ENCODE peak calls at places on chromosomes 12 and 14, in ten cellular contexts. One of them, this sample, is unnamed.

GRCh38 chr12:49094104-49094948 is at the start of gene DHH:
- DNase-seq in AG04450: no peak
- DNase-seq in mesothelial cell of epicardium: no peak
- DNase-seq in adipocyte: peak
- DNase-seq in GM12865: no peak
- DNase-seq in EH: peak
- DNase-seq in stimulated activated CD4-positive, alpha-beta T cell treated with anti-CD3 and anti-CD28 coated beads, Interleukin-2, amount 100 ng/mL, for 24 hours: no peak
- DNase-seq in activated naive CD4-positive, alpha-beta T cell: no peak
- DNase-seq in COR-L47: no peak
- DNase-seq in GM13977: no peak
- DNase-seq in this sample: peak

GRCh38 chr12:47458273-47458672 is 247.6 kb downstream of the RPAP3 start:
- DNase-seq in AG04450: no peak
- DNase-seq in mesothelial cell of epicardium: no peak
- DNase-seq in adipocyte: no peak
- DNase-seq in GM12865: no peak
- DNase-seq in EH: peak
- DNase-seq in stimulated activated CD4-positive, alpha-beta T cell treated with anti-CD3 and anti-CD28 coated beads, Interleukin-2, amount 100 ng/mL, for 24 hours: no peak
- DNase-seq in activated naive CD4-positive, alpha-beta T cell: no peak
- DNase-seq in COR-L47: no peak
- DNase-seq in GM13977: no peak
- DNase-seq in this sample: no peak

GRCh38 chr12:48198619-48198973 is 4.5 kb downstream of the OR10AD1 start:
- DNase-seq in AG04450: no peak
- DNase-seq in mesothelial cell of epicardium: no peak
- DNase-seq in adipocyte: peak
- DNase-seq in GM12865: peak
- DNase-seq in EH: peak
- DNase-seq in stimulated activated CD4-positive, alpha-beta T cell treated with anti-CD3 and anti-CD28 coated beads, Interleukin-2, amount 100 ng/mL, for 24 hours: peak
- DNase-seq in activated naive CD4-positive, alpha-beta T cell: no peak
- DNase-seq in COR-L47: no peak
- DNase-seq in GM13977: peak
- DNase-seq in this sample: peak

GRCh38 chr12:73112035-73112816 is 840.1 kb downstream of the TRHDE start:
- DNase-seq in AG04450: no peak
- DNase-seq in mesothelial cell of epicardium: no peak
- DNase-seq in adipocyte: no peak
- DNase-seq in GM12865: no peak
- DNase-seq in EH: no peak
- DNase-seq in stimulated activated CD4-positive, alpha-beta T cell treated with anti-CD3 and anti-CD28 coated beads, Interleukin-2, amount 100 ng/mL, for 24 hours: no peak
- DNase-seq in activated naive CD4-positive, alpha-beta T cell: no peak
- DNase-seq in COR-L47: no peak
- DNase-seq in GM13977: no peak
- DNase-seq in this sample: no peak

GRCh38 chr12:47234576-47235141 is 154.9 kb upstream of the AMIGO2 start:
- DNase-seq in AG04450: no peak
- DNase-seq in mesothelial cell of epicardium: no peak
- DNase-seq in adipocyte: no peak
- DNase-seq in GM12865: no peak
- DNase-seq in EH: no peak
- DNase-seq in stimulated activated CD4-positive, alpha-beta T cell treated with anti-CD3 and anti-CD28 coated beads, Interleukin-2, amount 100 ng/mL, for 24 hours: no peak
- DNase-seq in activated naive CD4-positive, alpha-beta T cell: no peak
- DNase-seq in COR-L47: no peak
- DNase-seq in GM13977: no peak
- DNase-seq in this sample: no peak

GRCh38 chr12:11986165-11986564 is 84.6 kb upstream of the BCL2L14 start:
- DNase-seq in AG04450: no peak
- DNase-seq in mesothelial cell of epicardium: no peak
- DNase-seq in adipocyte: no peak
- DNase-seq in GM12865: no peak
- DNase-seq in EH: no peak
- DNase-seq in stimulated activated CD4-positive, alpha-beta T cell treated with anti-CD3 and anti-CD28 coated beads, Interleukin-2, amount 100 ng/mL, for 24 hours: no peak
- DNase-seq in activated naive CD4-positive, alpha-beta T cell: no peak
- DNase-seq in COR-L47: no peak
- DNase-seq in GM13977: no peak
- DNase-seq in this sample: no peak

GRCh38 chr12:127241056-127241830 is 1025.7 kb upstream of the TMEM132C start:
- DNase-seq in AG04450: no peak
- DNase-seq in mesothelial cell of epicardium: no peak
- DNase-seq in adipocyte: no peak
- DNase-seq in GM12865: no peak
- DNase-seq in EH: peak
- DNase-seq in stimulated activated CD4-positive, alpha-beta T cell treated with anti-CD3 and anti-CD28 coated beads, Interleukin-2, amount 100 ng/mL, for 24 hours: no peak
- DNase-seq in activated naive CD4-positive, alpha-beta T cell: no peak
- DNase-seq in COR-L47: no peak
- DNase-seq in GM13977: no peak
- DNase-seq in this sample: no peak

GRCh38 chr14:23070262-23071129 is 13.2 kb upstream of the CDH24 start:
- DNase-seq in AG04450: no peak
- DNase-seq in mesothelial cell of epicardium: no peak
- DNase-seq in adipocyte: peak
- DNase-seq in GM12865: no peak
- DNase-seq in EH: peak
- DNase-seq in stimulated activated CD4-positive, alpha-beta T cell treated with anti-CD3 and anti-CD28 coated beads, Interleukin-2, amount 100 ng/mL, for 24 hours: no peak
- DNase-seq in activated naive CD4-positive, alpha-beta T cell: no peak
- DNase-seq in COR-L47: no peak
- DNase-seq in GM13977: peak
- DNase-seq in this sample: no peak

GRCh38 chr12:56766535-56766934 is 3.4 kb downstream of the HSD17B6 start:
- DNase-seq in AG04450: no peak
- DNase-seq in mesothelial cell of epicardium: no peak
- DNase-seq in adipocyte: no peak
- DNase-seq in GM12865: peak
- DNase-seq in EH: no peak
- DNase-seq in stimulated activated CD4-positive, alpha-beta T cell treated with anti-CD3 and anti-CD28 coated beads, Interleukin-2, amount 100 ng/mL, for 24 hours: no peak
- DNase-seq in activated naive CD4-positive, alpha-beta T cell: no peak
- DNase-seq in COR-L47: no peak
- DNase-seq in GM13977: peak
- DNase-seq in this sample: no peak

GRCh38 chr12:124550123-124551089 is 17.0 kb downstream of the NCOR2 start:
- DNase-seq in AG04450: no peak
- DNase-seq in mesothelial cell of epicardium: no peak
- DNase-seq in adipocyte: peak
- DNase-seq in GM12865: no peak
- DNase-seq in EH: peak
- DNase-seq in stimulated activated CD4-positive, alpha-beta T cell treated with anti-CD3 and anti-CD28 coated beads, Interleukin-2, amount 100 ng/mL, for 24 hours: no peak
- DNase-seq in activated naive CD4-positive, alpha-beta T cell: no peak
- DNase-seq in COR-L47: peak
- DNase-seq in GM13977: no peak
- DNase-seq in this sample: no peak

GRCh38 chr12:12210983-12211382 is 55.9 kb downstream of the LRP6 start:
- DNase-seq in AG04450: no peak
- DNase-seq in mesothelial cell of epicardium: no peak
- DNase-seq in adipocyte: no peak
- DNase-seq in GM12865: peak
- DNase-seq in EH: no peak
- DNase-seq in stimulated activated CD4-positive, alpha-beta T cell treated with anti-CD3 and anti-CD28 coated beads, Interleukin-2, amount 100 ng/mL, for 24 hours: peak
- DNase-seq in activated naive CD4-positive, alpha-beta T cell: no peak
- DNase-seq in COR-L47: no peak
- DNase-seq in GM13977: no peak
- DNase-seq in this sample: no peak

GRCh38 chr12:74412607-74413230 is 124.9 kb upstream of the ATXN7L3B start:
- DNase-seq in AG04450: no peak
- DNase-seq in mesothelial cell of epicardium: no peak
- DNase-seq in adipocyte: peak
- DNase-seq in GM12865: peak
- DNase-seq in EH: peak
- DNase-seq in stimulated activated CD4-positive, alpha-beta T cell treated with anti-CD3 and anti-CD28 coated beads, Interleukin-2, amount 100 ng/mL, for 24 hours: no peak
- DNase-seq in activated naive CD4-positive, alpha-beta T cell: no peak
- DNase-seq in COR-L47: no peak
- DNase-seq in GM13977: no peak
- DNase-seq in this sample: no peak

GRCh38 chr14:103006106-103006505 is 51.2 kb downstream of the CDC42BPB start:
- DNase-seq in AG04450: no peak
- DNase-seq in mesothelial cell of epicardium: no peak
- DNase-seq in adipocyte: no peak
- DNase-seq in GM12865: no peak
- DNase-seq in EH: no peak
- DNase-seq in stimulated activated CD4-positive, alpha-beta T cell treated with anti-CD3 and anti-CD28 coated beads, Interleukin-2, amount 100 ng/mL, for 24 hours: no peak
- DNase-seq in activated naive CD4-positive, alpha-beta T cell: no peak
- DNase-seq in COR-L47: no peak
- DNase-seq in GM13977: no peak
- DNase-seq in this sample: no peak

GRCh38 chr12:115166698-115167315 is 482.8 kb upstream of the TBX3 start:
- DNase-seq in AG04450: peak
- DNase-seq in mesothelial cell of epicardium: no peak
- DNase-seq in adipocyte: peak
- DNase-seq in GM12865: no peak
- DNase-seq in EH: peak
- DNase-seq in stimulated activated CD4-positive, alpha-beta T cell treated with anti-CD3 and anti-CD28 coated beads, Interleukin-2, amount 100 ng/mL, for 24 hours: no peak
- DNase-seq in activated naive CD4-positive, alpha-beta T cell: no peak
- DNase-seq in COR-L47: no peak
- DNase-seq in GM13977: no peak
- DNase-seq in this sample: no peak

GRCh38 chr12:6215932-6216494 is 15.8 kb downstream of the CD9 start:
- DNase-seq in AG04450: no peak
- DNase-seq in mesothelial cell of epicardium: no peak
- DNase-seq in adipocyte: peak
- DNase-seq in GM12865: no peak
- DNase-seq in EH: peak
- DNase-seq in stimulated activated CD4-positive, alpha-beta T cell treated with anti-CD3 and anti-CD28 coated beads, Interleukin-2, amount 100 ng/mL, for 24 hours: no peak
- DNase-seq in activated naive CD4-positive, alpha-beta T cell: no peak
- DNase-seq in COR-L47: no peak
- DNase-seq in GM13977: no peak
- DNase-seq in this sample: peak

GRCh38 chr12:110224379-110225304 is 56.4 kb upstream of the ATP2A2 start:
- DNase-seq in AG04450: peak
- DNase-seq in mesothelial cell of epicardium: no peak
- DNase-seq in adipocyte: peak
- DNase-seq in GM12865: no peak
- DNase-seq in EH: peak
- DNase-seq in stimulated activated CD4-positive, alpha-beta T cell treated with anti-CD3 and anti-CD28 coated beads, Interleukin-2, amount 100 ng/mL, for 24 hours: no peak
- DNase-seq in activated naive CD4-positive, alpha-beta T cell: no peak
- DNase-seq in COR-L47: peak
- DNase-seq in GM13977: no peak
- DNase-seq in this sample: no peak

GRCh38 chr14:20376071-20376588 is 32.7 kb downstream of the PARP2 start:
- DNase-seq in AG04450: no peak
- DNase-seq in mesothelial cell of epicardium: no peak
- DNase-seq in adipocyte: no peak
- DNase-seq in GM12865: no peak
- DNase-seq in EH: no peak
- DNase-seq in stimulated activated CD4-positive, alpha-beta T cell treated with anti-CD3 and anti-CD28 coated beads, Interleukin-2, amount 100 ng/mL, for 24 hours: no peak
- DNase-seq in activated naive CD4-positive, alpha-beta T cell: no peak
- DNase-seq in COR-L47: no peak
- DNase-seq in GM13977: no peak
- DNase-seq in this sample: peak

GRCh38 chr14:38185661-38186060 is 22.0 kb upstream of the SSTR1 start:
- DNase-seq in AG04450: no peak
- DNase-seq in mesothelial cell of epicardium: no peak
- DNase-seq in adipocyte: no peak
- DNase-seq in GM12865: no peak
- DNase-seq in EH: peak
- DNase-seq in stimulated activated CD4-positive, alpha-beta T cell treated with anti-CD3 and anti-CD28 coated beads, Interleukin-2, amount 100 ng/mL, for 24 hours: no peak
- DNase-seq in activated naive CD4-positive, alpha-beta T cell: no peak
- DNase-seq in COR-L47: no peak
- DNase-seq in GM13977: no peak
- DNase-seq in this sample: no peak

GRCh38 chr12:121451931-121452330 is 52.0 kb downstream of the RNF34 start:
- DNase-seq in AG04450: no peak
- DNase-seq in mesothelial cell of epicardium: no peak
- DNase-seq in adipocyte: peak
- DNase-seq in GM12865: no peak
- DNase-seq in EH: peak
- DNase-seq in stimulated activated CD4-positive, alpha-beta T cell treated with anti-CD3 and anti-CD28 coated beads, Interleukin-2, amount 100 ng/mL, for 24 hours: no peak
- DNase-seq in activated naive CD4-positive, alpha-beta T cell: no peak
- DNase-seq in COR-L47: no peak
- DNase-seq in GM13977: peak
- DNase-seq in this sample: peak

GRCh38 chr12:84856156-84856900 is 56.3 kb downstream of the SLC6A15 start:
- DNase-seq in AG04450: no peak
- DNase-seq in mesothelial cell of epicardium: no peak
- DNase-seq in adipocyte: no peak
- DNase-seq in GM12865: no peak
- DNase-seq in EH: no peak
- DNase-seq in stimulated activated CD4-positive, alpha-beta T cell treated with anti-CD3 and anti-CD28 coated beads, Interleukin-2, amount 100 ng/mL, for 24 hours: no peak
- DNase-seq in activated naive CD4-positive, alpha-beta T cell: no peak
- DNase-seq in COR-L47: no peak
- DNase-seq in GM13977: no peak
- DNase-seq in this sample: no peak

GRCh38 chr12:110966081-110966760 is 45.8 kb upstream of the MYL2 start:
- DNase-seq in AG04450: no peak
- DNase-seq in mesothelial cell of epicardium: no peak
- DNase-seq in adipocyte: no peak
- DNase-seq in GM12865: no peak
- DNase-seq in EH: no peak
- DNase-seq in stimulated activated CD4-positive, alpha-beta T cell treated with anti-CD3 and anti-CD28 coated beads, Interleukin-2, amount 100 ng/mL, for 24 hours: no peak
- DNase-seq in activated naive CD4-positive, alpha-beta T cell: no peak
- DNase-seq in COR-L47: no peak
- DNase-seq in GM13977: no peak
- DNase-seq in this sample: no peak

GRCh38 chr14:68143341-68143807 is 323.8 kb downstream of the RAD51B start:
- DNase-seq in AG04450: no peak
- DNase-seq in mesothelial cell of epicardium: no peak
- DNase-seq in adipocyte: peak
- DNase-seq in GM12865: no peak
- DNase-seq in EH: peak
- DNase-seq in stimulated activated CD4-positive, alpha-beta T cell treated with anti-CD3 and anti-CD28 coated beads, Interleukin-2, amount 100 ng/mL, for 24 hours: no peak
- DNase-seq in activated naive CD4-positive, alpha-beta T cell: no peak
- DNase-seq in COR-L47: no peak
- DNase-seq in GM13977: no peak
- DNase-seq in this sample: peak

GRCh38 chr12:2555487-2556082 is 239.2 kb upstream of the FKBP4 start:
- DNase-seq in AG04450: no peak
- DNase-seq in mesothelial cell of epicardium: no peak
- DNase-seq in adipocyte: no peak
- DNase-seq in GM12865: no peak
- DNase-seq in EH: no peak
- DNase-seq in stimulated activated CD4-positive, alpha-beta T cell treated with anti-CD3 and anti-CD28 coated beads, Interleukin-2, amount 100 ng/mL, for 24 hours: no peak
- DNase-seq in activated naive CD4-positive, alpha-beta T cell: no peak
- DNase-seq in COR-L47: peak
- DNase-seq in GM13977: no peak
- DNase-seq in this sample: no peak

GRCh38 chr14:103607039-103607668 is 21.9 kb upstream of the KLC1 start:
- DNase-seq in AG04450: peak
- DNase-seq in mesothelial cell of epicardium: no peak
- DNase-seq in adipocyte: peak
- DNase-seq in GM12865: peak
- DNase-seq in EH: peak
- DNase-seq in stimulated activated CD4-positive, alpha-beta T cell treated with anti-CD3 and anti-CD28 coated beads, Interleukin-2, amount 100 ng/mL, for 24 hours: peak
- DNase-seq in activated naive CD4-positive, alpha-beta T cell: no peak
- DNase-seq in COR-L47: peak
- DNase-seq in GM13977: peak
- DNase-seq in this sample: peak

GRCh38 chr12:116962197-116962596 is 51.4 kb downstream of the FBXW8 start:
- DNase-seq in AG04450: no peak
- DNase-seq in mesothelial cell of epicardium: no peak
- DNase-seq in adipocyte: no peak
- DNase-seq in GM12865: peak
- DNase-seq in EH: no peak
- DNase-seq in stimulated activated CD4-positive, alpha-beta T cell treated with anti-CD3 and anti-CD28 coated beads, Interleukin-2, amount 100 ng/mL, for 24 hours: no peak
- DNase-seq in activated naive CD4-positive, alpha-beta T cell: no peak
- DNase-seq in COR-L47: no peak
- DNase-seq in GM13977: peak
- DNase-seq in this sample: no peak

GRCh38 chr14:91745329-91745728 is 13.4 kb upstream of the CATSPERB start:
- DNase-seq in AG04450: no peak
- DNase-seq in mesothelial cell of epicardium: no peak
- DNase-seq in adipocyte: peak
- DNase-seq in GM12865: no peak
- DNase-seq in EH: no peak
- DNase-seq in stimulated activated CD4-positive, alpha-beta T cell treated with anti-CD3 and anti-CD28 coated beads, Interleukin-2, amount 100 ng/mL, for 24 hours: no peak
- DNase-seq in activated naive CD4-positive, alpha-beta T cell: no peak
- DNase-seq in COR-L47: no peak
- DNase-seq in GM13977: no peak
- DNase-seq in this sample: no peak

GRCh38 chr14:105131241-105131640 is 37.3 kb downstream of the JAG2 start:
- DNase-seq in AG04450: no peak
- DNase-seq in mesothelial cell of epicardium: no peak
- DNase-seq in adipocyte: no peak
- DNase-seq in GM12865: no peak
- DNase-seq in EH: no peak
- DNase-seq in stimulated activated CD4-positive, alpha-beta T cell treated with anti-CD3 and anti-CD28 coated beads, Interleukin-2, amount 100 ng/mL, for 24 hours: no peak
- DNase-seq in activated naive CD4-positive, alpha-beta T cell: no peak
- DNase-seq in COR-L47: no peak
- DNase-seq in GM13977: no peak
- DNase-seq in this sample: no peak

GRCh38 chr14:65238456-65238855 is 136.1 kb upstream of the MAX start:
- DNase-seq in AG04450: peak
- DNase-seq in mesothelial cell of epicardium: no peak
- DNase-seq in adipocyte: peak
- DNase-seq in GM12865: no peak
- DNase-seq in EH: peak
- DNase-seq in stimulated activated CD4-positive, alpha-beta T cell treated with anti-CD3 and anti-CD28 coated beads, Interleukin-2, amount 100 ng/mL, for 24 hours: no peak
- DNase-seq in activated naive CD4-positive, alpha-beta T cell: no peak
- DNase-seq in COR-L47: no peak
- DNase-seq in GM13977: no peak
- DNase-seq in this sample: no peak